ENCODE peak calls at places on chromosome X, in five cellular contexts. P is CD8-positive, alpha-beta T cell; B is AG20443; T is activated T-cell treated with anti-CD3 and anti-CD28 coated beads, Interleukin-2, amount 50 U/mL, for 4 hours; L is left colon. D is an unnamed sample.

GRCh38 chrX:134365923-134366322 is 94.0 kb upstream of the HPRT1 start:
- DNase-seq in T (no peak), P (no peak), L (no peak), B (no peak), D (no peak)

GRCh38 chrX:104668550-104668949 is 102.6 kb downstream of the IL1RAPL2 start:
- DNase-seq in B (no peak), T (no peak), P (no peak), L (no peak), D (no peak)

GRCh38 chrX:153568612-153569011 is 30.3 kb downstream of the CCNQ start:
- DNase-seq in P (no peak), L (no peak), B (no peak), T (no peak), D (no peak)

GRCh38 chrX:125131146-125131545 is 188.5 kb upstream of the TEX13C start:
- DNase-seq in T (no peak), B (no peak), P (no peak), L (no peak), D (no peak)

GRCh38 chrX:52424658-52425057 is 55.8 kb downstream of the XAGE2 start:
- DNase-seq in B (peak; percentile 29), P (no peak), T (no peak), L (no peak), D (no peak)

GRCh38 chrX:140918398-140919043 is 83.9 kb upstream of the SPANXB1 start:
- DNase-seq in T (peak; percentile 5), P (no peak), L (no peak), B (peak; percentile 46), D (peak; percentile 34)

GRCh38 chrX:19883878-19884277 is 3.5 kb downstream of the SH3KBP1 start:
- DNase-seq in L (no peak), B (no peak), P (peak; percentile 29), T (no peak), D (no peak)

GRCh38 chrX:24732705-24733104 is 39.0 kb downstream of the POLA1 start:
- DNase-seq in P (no peak), T (no peak), L (no peak), B (no peak), D (no peak)

GRCh38 chrX:150352581-150352980 is 10.5 kb upstream of the MAMLD1 start:
- DNase-seq in T (no peak), L (no peak), P (no peak), B (no peak), D (no peak)

GRCh38 chrX:614136-614535 is 16.5 kb upstream of the SHOX start:
- DNase-seq in T (no peak), L (no peak), B (no peak), P (no peak), D (no peak)

GRCh38 chrX:13115457-13115856 is 71.0 kb upstream of the FAM9C start:
- DNase-seq in T (no peak), P (no peak), B (no peak), L (no peak), D (no peak)

GRCh38 chrX:74133156-74133796 is 170.7 kb upstream of the ZCCHC13 start:
- DNase-seq in T (no peak), P (peak; percentile 11), B (peak; percentile 62), L (no peak), D (peak; percentile 33)

GRCh38 chrX:31497086-31497485 is 425.2 kb upstream of the FTHL17 start:
- DNase-seq in B (peak; percentile 27), L (no peak), T (no peak), P (no peak), D (no peak)

GRCh38 chrX:2608638-2609430 is 82.3 kb upstream of the CD99 start:
- DNase-seq in B (peak; percentile 96), T (peak; percentile 85), P (peak; percentile 87), L (peak; percentile 92), D (peak; percentile 91)

GRCh38 chrX:133325422-133325821 is 89.9 kb downstream of the GPC4 start:
- DNase-seq in L (no peak), T (no peak), P (no peak), B (no peak), D (no peak)

GRCh38 chrX:68830486-68831404 is 1.9 kb downstream of the EFNB1 start:
- DNase-seq in B (no peak), L (no peak), P (no peak), T (no peak), D (no peak)

GRCh38 chrX:17024896-17025295 is 78.4 kb downstream of the REPS2 start:
- DNase-seq in T (no peak), L (peak; percentile 58), B (no peak), P (no peak), D (peak; percentile 56)

GRCh38 chrX:48939417-48940228 is 17.8 kb downstream of the OTUD5 start:
- DNase-seq in T (no peak), P (peak; percentile 34), L (no peak), B (no peak), D (no peak)

GRCh38 chrX:39613997-39614679 is 483.6 kb downstream of the BCOR start:
- DNase-seq in L (no peak), P (peak; percentile 26), B (no peak), T (peak; percentile 59), D (no peak)

GRCh38 chrX:46620505-46620904 is 46.9 kb downstream of the CHST7 start:
- DNase-seq in T (no peak), P (no peak), L (no peak), B (no peak), D (no peak)

GRCh38 chrX:100591256-100592051 is 6.7 kb downstream of the TNMD start:
- DNase-seq in P (no peak), L (no peak), T (no peak), B (no peak), D (no peak)

GRCh38 chrX:11724122-11725017 is 33.7 kb upstream of the MSL3 start:
- DNase-seq in T (no peak), L (no peak), B (peak; percentile 38), P (no peak), D (peak; percentile 17)

GRCh38 chrX:118128724-118129123 is 12.1 kb upstream of the KLHL13 start:
- DNase-seq in T (no peak), B (no peak), P (no peak), L (no peak), D (no peak)

GRCh38 chrX:13432376-13432775 is 112.5 kb upstream of the ATXN3L start:
- DNase-seq in P (no peak), B (peak; percentile 57), T (no peak), L (peak; percentile 33), D (no peak)

GRCh38 chrX:13911581-13911980 is 94.7 kb upstream of the GPM6B start:
- DNase-seq in B (peak; percentile 14), P (no peak), L (no peak), T (no peak), D (no peak)

D was measured in nephron progenitor cell.